ENCODE peak calls at places on chromosomes 12 and 14, in nine cellular contexts. X is stomach; G is heart left ventricle; C is effector memory CD4-positive, alpha-beta T cell; N is mammary epithelial cell; F is BJ; V is GM23248; Q is tibial nerve; D is H7. T is an unnamed sample. For H3K27me3, the result is how much of the 10 kb centered on the place peaks cover.

GRCh38 chr12:57720606-57721595 is 17.6 kb downstream of the AGAP2 start:
- DNase-seq in X (no peak), G (peak), C (no peak), N (no peak), F (no peak), V (no peak), Q (no peak), D (peak), T (no peak)

GRCh38 chr12:93323625-93324165 is 54.0 kb upstream of the NUDT4 start:
- DNase-seq in X (no peak), G (no peak), C (no peak), N (peak), F (no peak), V (peak), Q (no peak), D (no peak), T (no peak)

GRCh38 chr12:101696477-101697196 is 803 bp upstream of the CHPT1 start:
- DNase-seq in X (peak), G (peak), C (no peak), N (no peak), F (no peak), V (peak), Q (no peak), D (peak), T (peak)

GRCh38 chr12:107329569-107330324 is 236.4 kb upstream of the CRY1 start:
- DNase-seq in X (no peak), G (no peak), C (no peak), N (peak), F (no peak), V (peak), Q (no peak), D (no peak), T (no peak)

GRCh38 chr14:88168498-88169165 is 154.4 kb downstream of the KCNK10 start:
- DNase-seq in X (peak), G (peak), C (peak), N (peak), F (no peak), V (peak), Q (no peak), D (peak), T (peak)

GRCh38 chr12:122827258-122827657 is 8.0 kb upstream of the HIP1R start:
- DNase-seq in X (no peak), G (no peak), C (no peak), N (no peak), F (no peak), V (no peak), Q (no peak), D (no peak), T (no peak)

GRCh38 chr12:126898562-126898961 is 1368.4 kb upstream of the TMEM132C start:
- DNase-seq in X (no peak), G (no peak), C (no peak), N (no peak), F (no peak), V (no peak), Q (no peak), D (no peak), T (no peak)

GRCh38 chr14:99520571-99521081 is 39.4 kb downstream of the CCNK start:
- DNase-seq in X (no peak), G (no peak), C (no peak), N (no peak), F (no peak), V (no peak), Q (no peak), D (peak), T (no peak)

GRCh38 chr12:64890873-64891468 is 66.5 kb downstream of the TBC1D30 start:
- DNase-seq in X (no peak), G (no peak), C (no peak), N (peak), F (no peak), V (peak), Q (no peak), D (peak), T (no peak)

GRCh38 chr12:95096852-95097251 is 23.4 kb upstream of the NR2C1 start:
- DNase-seq in X (peak), G (peak), C (no peak), N (no peak), F (no peak), V (no peak), Q (no peak), D (no peak), T (no peak)

GRCh38 chr12:69524755-69525509 is 54.7 kb downstream of the FRS2 start:
- DNase-seq in X (no peak), G (no peak), C (no peak), N (no peak), F (no peak), V (peak), Q (no peak), D (no peak), T (no peak)

GRCh38 chr14:71574976-71575375 is 357.3 kb upstream of the RGS6 start:
- DNase-seq in X (no peak), G (no peak), C (no peak), N (peak), F (peak), V (peak), Q (no peak), D (no peak), T (no peak)

GRCh38 chr14:22463763-22464173 is 125.3 kb downstream of the DAD1 start:
- DNase-seq in X (peak), G (no peak), C (no peak), N (no peak), F (no peak), V (no peak), Q (no peak), D (no peak), T (no peak)

GRCh38 chr14:50658203-50658602 is 9.9 kb downstream of the SAV1 start:
- DNase-seq in X (peak), G (no peak), C (no peak), N (no peak), F (no peak), V (peak), Q (no peak), D (no peak), T (no peak)

GRCh38 chr12:24719293-24719721 is 229.6 kb downstream of the BCAT1 start:
- DNase-seq in X (no peak), G (no peak), C (no peak), N (peak), F (no peak), V (peak), Q (no peak), D (no peak), T (no peak)

GRCh38 chr12:127052491-127053232 is 1214.3 kb upstream of the TMEM132C start:
- DNase-seq in X (no peak), G (no peak), C (no peak), N (peak), F (peak), V (peak), Q (no peak), D (no peak), T (no peak)

GRCh38 chr14:61444215-61444768 is 122.9 kb downstream of the PRKCH start:
- DNase-seq in X (no peak), G (no peak), C (peak), N (no peak), F (no peak), V (no peak), Q (no peak), D (no peak), T (peak)

GRCh38 chr12:93938921-93939320 is 209.5 kb upstream of the PLXNC1 start:
- DNase-seq in X (no peak), G (no peak), C (no peak), N (no peak), F (peak), V (peak), Q (no peak), D (no peak), T (no peak)

GRCh38 chr12:8780389-8780788 is 42.0 kb upstream of the A2ML1 start:
- DNase-seq in X (no peak), G (no peak), C (no peak), N (peak), F (no peak), V (peak), Q (no peak), D (peak), T (no peak)

GRCh38 chr12:47811581-47812484 is 7.9 kb downstream of the HDAC7 start:
- DNase-seq in X (no peak), G (peak), C (no peak), N (no peak), F (no peak), V (peak), Q (peak), D (no peak), T (peak)

GRCh38 chr12:6563448-6564050 is 4.5 kb downstream of the NOP2 start:
- DNase-seq in X (peak), G (peak), C (peak), N (peak), F (no peak), V (peak), Q (no peak), D (peak), T (peak)

GRCh38 chr12:45726594-45727300 is 2.8 kb upstream of the ARID2 start:
- DNase-seq in X (peak), G (peak), C (peak), N (peak), F (no peak), V (peak), Q (peak), D (peak), T (peak)

GRCh38 chr12:43009307-43009706 is 419.8 kb upstream of the PRICKLE1 start:
- DNase-seq in X (no peak), G (no peak), C (no peak), N (no peak), F (no peak), V (no peak), Q (no peak), D (peak), T (no peak)

GRCh38 chr12:50066402-50066801 is 9.0 kb downstream of the ASIC1 start:
- DNase-seq in X (no peak), G (no peak), C (no peak), N (peak), F (peak), V (peak), Q (no peak), D (peak), T (peak)

GRCh38 chr12:26728205-26729050 is 104.6 kb downstream of the ITPR2 start:
- DNase-seq in X (no peak), G (no peak), C (no peak), N (no peak), F (no peak), V (no peak), Q (no peak), D (no peak), T (no peak)

GRCh38 chr12:32589165-32589891 is 89.8 kb upstream of the DNM1L start:
- DNase-seq in X (no peak), G (no peak), C (no peak), N (no peak), F (no peak), V (no peak), Q (no peak), D (no peak), T (no peak)

GRCh38 chr14:70664698-70665447 is 23.2 kb downstream of the TTC9 start:
- DNase-seq in X (peak), G (no peak), C (no peak), N (no peak), F (no peak), V (no peak), Q (no peak), D (no peak), T (no peak)

GRCh38 chr14:54568821-54569591 is 2.1 kb downstream of the SAMD4A start:
- DNase-seq in X (no peak), G (peak), C (no peak), N (no peak), F (no peak), V (peak), Q (no peak), D (peak), T (peak)

GRCh38 chr12:107477018-107477417 is 208.6 kb upstream of the PWP1 start:
- DNase-seq in X (no peak), G (no peak), C (no peak), N (no peak), F (no peak), V (no peak), Q (no peak), D (no peak), T (no peak)

GRCh38 chr12:79664518-79664917 is 26.2 kb downstream of the PAWR start:
- DNase-seq in X (no peak), G (no peak), C (no peak), N (no peak), F (no peak), V (no peak), Q (no peak), D (no peak), T (no peak)

GRCh38 chr12:93573552-93574223 is 1.2 kb downstream of the SOCS2 start:
- DNase-seq in X (no peak), G (peak), C (no peak), N (peak), F (no peak), V (peak), Q (no peak), D (peak), T (peak)

GRCh38 chr12:21831671-21832357 is 57.3 kb upstream of the KCNJ8 start:
- DNase-seq in X (no peak), G (peak), C (no peak), N (no peak), F (peak), V (peak), Q (no peak), D (no peak), T (peak)

GRCh38 chr14:93318927-93319326 is 13.9 kb downstream of the BTBD7 start:
- DNase-seq in X (no peak), G (no peak), C (no peak), N (no peak), F (no peak), V (peak), Q (no peak), D (no peak), T (no peak)

GRCh38 chr12:103994235-103994634 is 28.6 kb downstream of the TDG start:
- DNase-seq in X (no peak), G (no peak), C (no peak), N (no peak), F (no peak), V (no peak), Q (no peak), D (no peak), T (no peak)

GRCh38 chr12:83141460-83141994 is 454.8 kb downstream of the TMTC2 start:
- DNase-seq in X (no peak), G (no peak), C (no peak), N (no peak), F (no peak), V (no peak), Q (no peak), D (no peak), T (no peak)

GRCh38 chr14:96956464-96957239 is 159.5 kb downstream of the VRK1 start:
- DNase-seq in X (no peak), G (no peak), C (no peak), N (no peak), F (no peak), V (no peak), Q (no peak), D (no peak), T (no peak)

GRCh38 chr14:58739674-58740073 is 101.9 kb downstream of the DACT1 start:
- DNase-seq in X (no peak), G (no peak), C (no peak), N (no peak), F (no peak), V (no peak), Q (no peak), D (no peak), T (no peak)

GRCh38 chr12:89205517-89205916 is 146.8 kb downstream of the DUSP6 start:
- DNase-seq in X (no peak), G (no peak), C (no peak), N (no peak), F (no peak), V (no peak), Q (no peak), D (no peak), T (no peak)

GRCh38 chr12:25675808-25676207 is 122.7 kb upstream of the LMNTD1 start:
- DNase-seq in X (no peak), G (no peak), C (no peak), N (no peak), F (no peak), V (no peak), Q (no peak), D (no peak), T (no peak)

GRCh38 chr12:5052348-5052747 is 8.7 kb downstream of the KCNA5 start:
- DNase-seq in X (no peak), G (no peak), C (no peak), N (no peak), F (no peak), V (no peak), Q (no peak), D (no peak), T (no peak)
- H3K27me3 ChIP-seq in X (under half), G (under half), C (under half), N (under half), F (under half), V (under half), Q (under half), D (under half), T (under half)

DNA sequence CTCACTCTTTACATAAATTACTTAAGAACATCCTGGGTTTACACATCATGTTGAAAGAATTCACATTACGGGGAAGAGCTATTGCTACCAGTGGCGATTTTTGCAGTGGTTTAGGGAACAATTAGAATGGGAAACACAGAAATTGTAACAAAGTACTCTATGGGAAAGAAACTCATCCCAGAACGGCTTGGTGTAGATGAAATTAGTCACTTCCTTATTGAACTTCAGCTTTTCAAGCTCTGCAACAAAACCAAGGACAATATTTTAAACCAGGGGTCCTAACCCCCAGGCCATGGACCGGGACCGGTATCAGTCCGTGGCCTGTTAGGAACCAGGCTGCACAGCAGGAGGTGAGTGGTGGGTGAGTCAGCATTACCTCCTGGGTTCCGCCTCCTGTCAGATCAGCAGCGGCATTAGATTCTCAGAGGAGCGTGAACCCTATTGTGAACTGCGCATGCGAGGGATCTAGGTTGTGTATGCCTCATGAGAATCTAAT is 32.3 kb upstream of the FICD start:
- DNase-seq in X (no peak), G (no peak), C (no peak), N (peak), F (no peak), V (peak), Q (no peak), D (no peak), T (no peak)
- H3K27me3 ChIP-seq in X (under half), G (under half), C (under half), N (under half), F (under half), V (under half), Q (under half), D (under half), T (under half)

GRCh38 chr12:114679942-114680341 is 4.0 kb downstream of the TBX3 start:
- DNase-seq in X (no peak), G (no peak), C (no peak), N (peak), F (no peak), V (peak), Q (no peak), D (no peak), T (no peak)
- H3K27me3 ChIP-seq in X (under half), G (under half), C (under half), N (under half), F (under half), V (under half), Q (under half), D (half or more), T (under half)

GRCh38 chr12:1527789-1528188 is 66.6 kb downstream of the FBXL14 start:
- DNase-seq in X (no peak), G (no peak), C (no peak), N (peak), F (peak), V (peak), Q (no peak), D (no peak), T (no peak)

GRCh38 chr12:1530592-1531159 is 63.7 kb downstream of the FBXL14 start:
- DNase-seq in X (no peak), G (no peak), C (no peak), N (no peak), F (no peak), V (peak), Q (no peak), D (peak), T (no peak)

GRCh38 chr12:1529862-1530591 is 64.4 kb downstream of the FBXL14 start:
- DNase-seq in X (no peak), G (peak), C (no peak), N (no peak), F (no peak), V (peak), Q (no peak), D (peak), T (peak)

GRCh38 chr12:1528791-1529190 is 65.6 kb downstream of the FBXL14 start:
- DNase-seq in X (no peak), G (no peak), C (no peak), N (no peak), F (no peak), V (no peak), Q (no peak), D (no peak), T (no peak)

DNA sequence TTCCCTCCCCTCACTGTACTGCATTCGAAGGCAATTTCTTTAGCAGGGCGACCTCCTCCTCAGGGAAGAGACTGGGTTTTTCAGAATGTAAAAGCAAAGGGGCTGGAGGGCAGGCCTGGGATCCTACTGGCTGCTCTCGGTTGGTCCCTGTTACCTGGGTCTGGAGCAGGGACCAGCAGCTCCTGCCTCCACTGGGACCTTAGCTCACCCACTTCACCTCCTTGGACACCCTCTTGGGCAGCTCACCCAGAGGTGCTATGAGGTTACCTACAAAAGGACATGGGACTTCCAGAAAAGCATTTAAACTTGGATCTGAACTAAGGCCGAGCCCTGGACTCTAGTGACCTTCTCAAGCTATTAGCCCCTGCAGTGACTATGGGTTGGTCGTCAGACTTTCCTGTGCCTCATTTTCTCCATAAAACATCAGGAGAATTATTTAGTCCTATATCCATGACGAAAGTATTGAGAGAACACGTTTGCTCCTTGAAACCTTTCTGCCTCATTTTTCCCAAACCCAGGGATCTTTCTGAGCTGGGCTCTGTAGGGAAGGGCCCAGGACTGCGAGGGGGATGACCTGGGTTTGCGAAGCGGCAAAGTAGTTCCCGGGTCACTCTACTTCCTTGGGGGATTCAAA is 65.0 kb downstream of the FBXL14 start:
- DNase-seq in X (no peak), G (no peak), C (no peak), N (no peak), F (no peak), V (peak), Q (no peak), D (no peak), T (no peak)
- H3K27me3 ChIP-seq in X (under half), G (under half), C (under half), N (under half), F (under half), V (under half), Q (half or more), D (half or more), T (half or more)

GRCh38 chr12:119988440-119988787 is 622 bp upstream of the BICDL1 start:
- DNase-seq in X (no peak), G (no peak), C (no peak), N (no peak), F (no peak), V (peak), Q (no peak), D (no peak), T (no peak)
- H3K27me3 ChIP-seq in X (under half), G (under half), C (under half), N (under half), F (under half), V (half or more), Q (half or more), D (under half), T (half or more)

GRCh38 chr12:11534064-11534463 is 115.4 kb upstream of the ETV6 start:
- DNase-seq in X (no peak), G (no peak), C (no peak), N (no peak), F (no peak), V (no peak), Q (no peak), D (no peak), T (no peak)
- H3K27me3 ChIP-seq in X (under half), G (under half), C (under half), N (under half), F (under half), V (under half), Q (under half), D (under half), T (under half)

T was measured in transverse colon.